ENCODE peak calls at places on chromosomes 12 and 14, in ten cellular contexts. One of them, this sample, is unnamed.

GRCh38 chr14:95479494-95479893 is 37.0 kb downstream of the SYNE3 start:
- DNase-seq in GM12865: no peak
- DNase-seq in fibroblast of lung: no peak
- DNase-seq in endothelial cell of umbilical vein: no peak
- DNase-seq in right atrium auricular region: no peak
- DNase-seq in BE2C: no peak
- DNase-seq in AG04450: no peak
- DNase-seq in retinal pigment epithelial cell: no peak
- DNase-seq in bronchial epithelial cell: no peak
- DNase-seq in epithelial cell of proximal tubule: no peak
- DNase-seq in this sample: no peak

GRCh38 chr14:99210333-99210732 is 61.7 kb downstream of the BCL11B start:
- DNase-seq in fibroblast of lung: no peak
- DNase-seq in retinal pigment epithelial cell: no peak
- DNase-seq in GM12865: no peak
- DNase-seq in bronchial epithelial cell: no peak
- DNase-seq in epithelial cell of proximal tubule: no peak
- DNase-seq in endothelial cell of umbilical vein: no peak
- DNase-seq in right atrium auricular region: no peak
- DNase-seq in AG04450: no peak
- DNase-seq in BE2C: no peak
- DNase-seq in this sample: no peak

GRCh38 chr12:26937863-26938659 is at the start of the genes FGFR1OP2 and INTS13:
- DNase-seq in epithelial cell of proximal tubule: peak; percentile 88
- DNase-seq in fibroblast of lung: peak; percentile 99
- DNase-seq in BE2C: peak; percentile 99
- DNase-seq in retinal pigment epithelial cell: peak; percentile 95
- DNase-seq in AG04450: peak; percentile 97
- DNase-seq in bronchial epithelial cell: peak; percentile 93
- DNase-seq in GM12865: peak; percentile 98
- DNase-seq in endothelial cell of umbilical vein: peak; percentile 98
- DNase-seq in right atrium auricular region: peak; percentile 98
- DNase-seq in this sample: peak; percentile 92

GRCh38 chr14:101927859-101928258 is 36.5 kb upstream of the DYNC1H1 start:
- DNase-seq in retinal pigment epithelial cell: peak; percentile 36
- DNase-seq in fibroblast of lung: peak; percentile 98
- DNase-seq in endothelial cell of umbilical vein: no peak
- DNase-seq in AG04450: peak; percentile 93
- DNase-seq in epithelial cell of proximal tubule: no peak
- DNase-seq in bronchial epithelial cell: peak; percentile 14
- DNase-seq in GM12865: no peak
- DNase-seq in right atrium auricular region: peak; percentile 90
- DNase-seq in BE2C: peak; percentile 81
- DNase-seq in this sample: peak; percentile 79

GRCh38 chr14:59398841-59399240 is 66.3 kb downstream of the GPR135 start:
- DNase-seq in endothelial cell of umbilical vein: no peak
- DNase-seq in GM12865: no peak
- DNase-seq in retinal pigment epithelial cell: no peak
- DNase-seq in fibroblast of lung: no peak
- DNase-seq in AG04450: no peak
- DNase-seq in right atrium auricular region: no peak
- DNase-seq in bronchial epithelial cell: no peak
- DNase-seq in BE2C: no peak
- DNase-seq in epithelial cell of proximal tubule: no peak
- DNase-seq in this sample: no peak

GRCh38 chr14:64213079-64213478 is 81.1 kb downstream of the ESR2 start:
- DNase-seq in AG04450: no peak
- DNase-seq in epithelial cell of proximal tubule: no peak
- DNase-seq in BE2C: no peak
- DNase-seq in endothelial cell of umbilical vein: no peak
- DNase-seq in retinal pigment epithelial cell: no peak
- DNase-seq in fibroblast of lung: no peak
- DNase-seq in bronchial epithelial cell: peak; percentile 86
- DNase-seq in GM12865: no peak
- DNase-seq in right atrium auricular region: no peak
- DNase-seq in this sample: no peak

GRCh38 chr14:102900631-102901571 is 21.6 kb upstream of the AMN start:
- DNase-seq in BE2C: no peak
- DNase-seq in GM12865: peak; percentile 85
- DNase-seq in retinal pigment epithelial cell: no peak
- DNase-seq in right atrium auricular region: no peak
- DNase-seq in endothelial cell of umbilical vein: no peak
- DNase-seq in epithelial cell of proximal tubule: no peak
- DNase-seq in fibroblast of lung: no peak
- DNase-seq in bronchial epithelial cell: no peak
- DNase-seq in AG04450: no peak
- DNase-seq in this sample: no peak

GRCh38 chr12:130480887-130481286 is 143.2 kb downstream of the PIWIL1 start:
- DNase-seq in endothelial cell of umbilical vein: no peak
- DNase-seq in right atrium auricular region: no peak
- DNase-seq in BE2C: no peak
- DNase-seq in GM12865: no peak
- DNase-seq in bronchial epithelial cell: no peak
- DNase-seq in retinal pigment epithelial cell: no peak
- DNase-seq in fibroblast of lung: no peak
- DNase-seq in AG04450: no peak
- DNase-seq in epithelial cell of proximal tubule: no peak
- DNase-seq in this sample: no peak

GRCh38 chr12:31853520-31853919 is 105.7 kb upstream of the RESF1 start:
- DNase-seq in fibroblast of lung: no peak
- DNase-seq in BE2C: no peak
- DNase-seq in retinal pigment epithelial cell: no peak
- DNase-seq in endothelial cell of umbilical vein: no peak
- DNase-seq in epithelial cell of proximal tubule: no peak
- DNase-seq in right atrium auricular region: no peak
- DNase-seq in GM12865: no peak
- DNase-seq in AG04450: no peak
- DNase-seq in bronchial epithelial cell: no peak
- DNase-seq in this sample: no peak

DNA sequence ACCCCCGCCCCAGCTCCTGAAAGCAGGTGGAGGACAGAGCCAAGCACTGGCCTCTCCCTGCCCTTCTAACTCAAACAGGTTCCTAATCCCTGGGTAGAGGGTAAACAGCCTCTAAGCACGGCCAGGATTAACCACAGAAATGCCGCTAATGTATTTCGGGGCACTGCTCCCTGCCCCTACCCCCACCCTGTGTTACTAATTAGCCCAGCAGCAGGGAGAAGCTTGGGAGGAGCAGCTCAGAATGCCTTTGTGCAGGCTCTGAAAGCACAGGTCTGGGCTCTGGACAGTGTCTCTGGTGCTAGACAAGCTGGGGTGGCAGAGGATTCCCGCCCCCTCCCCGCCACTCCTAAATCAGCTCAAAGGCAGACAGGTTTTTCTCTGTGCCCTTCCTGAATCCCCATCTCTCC is 53.2 kb downstream of the SMUG1 start:
- DNase-seq in bronchial epithelial cell: no peak
- DNase-seq in AG04450: no peak
- DNase-seq in endothelial cell of umbilical vein: no peak
- DNase-seq in epithelial cell of proximal tubule: peak; percentile 38
- DNase-seq in BE2C: no peak
- DNase-seq in GM12865: no peak
- DNase-seq in retinal pigment epithelial cell: peak; percentile 8
- DNase-seq in fibroblast of lung: no peak
- DNase-seq in right atrium auricular region: no peak
- DNase-seq in this sample: no peak
- H3K4me3 ChIP-seq in bronchial epithelial cell: no peak overlapping the region
- H3K4me3 ChIP-seq in AG04450: no peak overlapping the region
- H3K4me3 ChIP-seq in endothelial cell of umbilical vein: no peak overlapping the region
- H3K4me3 ChIP-seq in epithelial cell of proximal tubule: peak overlapping the region; percentile 10
- H3K4me3 ChIP-seq in BE2C: no peak overlapping the region
- H3K4me3 ChIP-seq in GM12865: no peak overlapping the region
- H3K4me3 ChIP-seq in retinal pigment epithelial cell: no peak overlapping the region
- H3K4me3 ChIP-seq in fibroblast of lung: no peak overlapping the region
- H3K4me3 ChIP-seq in right atrium auricular region: no peak overlapping the region
- H3K4me3 ChIP-seq in this sample: no peak overlapping the region

DNA sequence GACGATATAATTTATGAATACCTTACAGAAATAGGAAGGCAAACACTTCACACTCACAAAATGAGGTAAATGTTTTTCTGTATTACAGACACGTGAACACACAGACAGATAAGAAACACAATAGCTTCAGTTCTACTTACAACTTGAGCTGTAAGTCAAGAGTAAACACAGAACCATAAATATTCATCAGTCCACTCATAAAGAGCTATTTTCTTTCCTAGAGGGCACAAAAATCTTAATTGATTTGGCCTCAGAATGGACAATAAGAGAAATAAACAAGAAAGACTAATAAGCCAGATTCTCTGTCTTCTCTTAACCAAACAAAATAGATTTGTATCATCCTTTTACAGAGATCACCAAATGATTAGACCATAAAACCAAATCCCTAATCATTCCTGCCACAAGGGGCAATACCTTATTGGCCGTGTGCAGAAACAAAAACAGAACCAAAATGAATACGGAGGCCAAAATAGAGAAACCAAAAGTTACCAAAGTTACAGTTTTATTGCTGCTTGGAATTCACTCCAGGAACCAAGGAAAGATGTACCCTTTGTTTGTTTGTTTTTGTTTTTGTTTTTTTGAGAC is 38.1 kb upstream of the GARIN2 start:
- DNase-seq in right atrium auricular region: no peak
- DNase-seq in epithelial cell of proximal tubule: no peak
- DNase-seq in bronchial epithelial cell: no peak
- DNase-seq in endothelial cell of umbilical vein: no peak
- DNase-seq in GM12865: no peak
- DNase-seq in retinal pigment epithelial cell: no peak
- DNase-seq in AG04450: no peak
- DNase-seq in BE2C: no peak
- DNase-seq in fibroblast of lung: no peak
- DNase-seq in this sample: no peak
- TF ChIP-seq CTCF in right atrium auricular region: no peak
- TF ChIP-seq CTCF in epithelial cell of proximal tubule: peak; percentile 42
- TF ChIP-seq CTCF in bronchial epithelial cell: no peak
- TF ChIP-seq CTCF in endothelial cell of umbilical vein: peak; percentile 2
- TF ChIP-seq CTCF in GM12865: no peak
- TF ChIP-seq CTCF in retinal pigment epithelial cell: peak; percentile 33
- TF ChIP-seq CTCF in AG04450: peak; percentile 44
- TF ChIP-seq CTCF in BE2C: peak; percentile 37
- TF ChIP-seq CTCF in fibroblast of lung: peak; percentile 39
- TF ChIP-seq CTCF in this sample: no peak

DNA sequence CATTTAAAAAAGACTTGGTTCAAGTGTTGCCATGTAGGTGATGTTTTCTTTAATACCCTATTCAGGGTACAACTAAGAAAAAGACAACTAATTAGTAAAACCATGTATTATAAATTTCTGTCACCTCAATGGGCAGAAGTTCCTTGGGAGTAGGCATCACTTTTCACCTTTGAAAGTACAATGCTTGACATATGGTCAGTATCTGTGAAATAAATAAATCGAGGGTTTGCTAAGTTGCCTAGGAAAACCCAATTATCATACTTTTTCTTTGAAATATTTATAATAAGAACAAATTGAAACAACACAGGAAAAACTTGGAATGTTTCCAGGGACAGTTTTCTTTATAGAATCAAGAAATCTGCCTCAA is 13.8 kb downstream of the FGD6 start:
- DNase-seq in right atrium auricular region: no peak
- DNase-seq in epithelial cell of proximal tubule: no peak
- DNase-seq in bronchial epithelial cell: no peak
- DNase-seq in GM12865: no peak
- DNase-seq in AG04450: no peak
- DNase-seq in retinal pigment epithelial cell: no peak
- DNase-seq in fibroblast of lung: no peak
- DNase-seq in BE2C: no peak
- DNase-seq in endothelial cell of umbilical vein: no peak
- DNase-seq in this sample: no peak
- H3K4me3 ChIP-seq in right atrium auricular region: no peak overlapping the region
- H3K4me3 ChIP-seq in epithelial cell of proximal tubule: no peak overlapping the region
- H3K4me3 ChIP-seq in bronchial epithelial cell: no peak overlapping the region
- H3K4me3 ChIP-seq in GM12865: peak overlapping the region; percentile 44
- H3K4me3 ChIP-seq in AG04450: no peak overlapping the region
- H3K4me3 ChIP-seq in retinal pigment epithelial cell: no peak overlapping the region
- H3K4me3 ChIP-seq in fibroblast of lung: no peak overlapping the region
- H3K4me3 ChIP-seq in BE2C: no peak overlapping the region
- H3K4me3 ChIP-seq in endothelial cell of umbilical vein: no peak overlapping the region
- H3K4me3 ChIP-seq in this sample: no peak overlapping the region

DNA sequence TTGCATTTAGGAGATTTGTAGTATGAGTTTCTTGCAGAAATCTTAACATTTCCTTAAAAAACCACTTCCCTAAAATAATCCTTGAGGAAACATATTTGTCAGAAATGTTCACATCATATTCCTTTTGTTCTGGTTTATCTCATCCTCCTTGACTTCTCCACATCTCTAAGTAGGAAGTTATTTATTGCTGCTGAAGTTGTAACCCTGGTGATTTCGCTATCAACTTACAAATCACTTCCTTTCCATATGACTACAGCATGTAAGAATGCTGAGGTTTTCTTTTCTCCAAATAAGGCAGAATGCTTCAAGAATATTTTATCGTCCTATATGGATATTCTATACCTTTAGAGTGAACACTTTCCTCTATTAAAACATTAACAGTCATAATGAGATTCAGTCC is 751.7 kb downstream of the NRXN3 start:
- DNase-seq in bronchial epithelial cell: peak; percentile 57
- DNase-seq in endothelial cell of umbilical vein: peak; percentile 92
- DNase-seq in epithelial cell of proximal tubule: no peak
- DNase-seq in BE2C: no peak
- DNase-seq in fibroblast of lung: peak; percentile 47
- DNase-seq in GM12865: no peak
- DNase-seq in AG04450: peak; percentile 49
- DNase-seq in retinal pigment epithelial cell: peak; percentile 56
- DNase-seq in right atrium auricular region: no peak
- DNase-seq in this sample: peak; percentile 57
- TF ChIP-seq CTCF in bronchial epithelial cell: no peak
- TF ChIP-seq CTCF in endothelial cell of umbilical vein: no peak
- TF ChIP-seq CTCF in epithelial cell of proximal tubule: no peak
- TF ChIP-seq CTCF in BE2C: no peak
- TF ChIP-seq CTCF in fibroblast of lung: no peak
- TF ChIP-seq CTCF in GM12865: no peak
- TF ChIP-seq CTCF in AG04450: no peak
- TF ChIP-seq CTCF in retinal pigment epithelial cell: no peak
- TF ChIP-seq CTCF in right atrium auricular region: no peak
- TF ChIP-seq CTCF in this sample: no peak